ENCODE peak calls at places on chromosomes 1 and 21, in ten cellular contexts. One of them, this sample, is unnamed.

GRCh38 chr1:100955322-100955721 is 59.4 kb downstream of the SLC30A7 start:
- DNase-seq in HT1080: peak; percentile 70
- DNase-seq in pancreas: no peak
- DNase-seq in GM18507: no peak
- DNase-seq in posterior cingulate gyrus: no peak
- DNase-seq in islet precursor cell: no peak
- DNase-seq in midbrain: no peak
- DNase-seq in T-helper 2 cell: no peak
- DNase-seq in NCI-H526: no peak
- DNase-seq in heart left ventricle: no peak
- DNase-seq in this sample: no peak

GRCh38 chr1:57800341-57800740 is 376.5 kb upstream of the DAB1 start:
- DNase-seq in HT1080: no peak
- DNase-seq in pancreas: no peak
- DNase-seq in GM18507: no peak
- DNase-seq in posterior cingulate gyrus: no peak
- DNase-seq in islet precursor cell: no peak
- DNase-seq in midbrain: no peak
- DNase-seq in T-helper 2 cell: no peak
- DNase-seq in NCI-H526: no peak
- DNase-seq in heart left ventricle: no peak
- DNase-seq in this sample: no peak

GRCh38 chr1:10754571-10755329 is 41.7 kb downstream of the CASZ1 start:
- DNase-seq in HT1080: no peak
- DNase-seq in pancreas: no peak
- DNase-seq in GM18507: no peak
- DNase-seq in posterior cingulate gyrus: no peak
- DNase-seq in islet precursor cell: no peak
- DNase-seq in midbrain: no peak
- DNase-seq in T-helper 2 cell: no peak
- DNase-seq in NCI-H526: no peak
- DNase-seq in heart left ventricle: no peak
- DNase-seq in this sample: no peak

GRCh38 chr1:226870323-226871046 is at the start of gene PSEN2:
- DNase-seq in HT1080: peak; percentile 45
- DNase-seq in pancreas: peak; percentile 85
- DNase-seq in GM18507: peak; percentile 70
- DNase-seq in posterior cingulate gyrus: peak; percentile 63
- DNase-seq in islet precursor cell: peak; percentile 85
- DNase-seq in midbrain: peak; percentile 61
- DNase-seq in T-helper 2 cell: no peak
- DNase-seq in NCI-H526: peak; percentile 70
- DNase-seq in heart left ventricle: peak; percentile 84
- DNase-seq in this sample: no peak

GRCh38 chr1:168287237-168287664 is 6.6 kb downstream of the TBX19 start:
- DNase-seq in HT1080: peak; percentile 80
- DNase-seq in pancreas: no peak
- DNase-seq in GM18507: no peak
- DNase-seq in posterior cingulate gyrus: no peak
- DNase-seq in islet precursor cell: no peak
- DNase-seq in midbrain: no peak
- DNase-seq in T-helper 2 cell: no peak
- DNase-seq in NCI-H526: no peak
- DNase-seq in heart left ventricle: no peak
- DNase-seq in this sample: no peak

GRCh38 chr1:17148950-17149608 is 29.8 kb upstream of the PADI2 start:
- DNase-seq in HT1080: no peak
- DNase-seq in pancreas: no peak
- DNase-seq in GM18507: no peak
- DNase-seq in posterior cingulate gyrus: no peak
- DNase-seq in islet precursor cell: no peak
- DNase-seq in midbrain: no peak
- DNase-seq in T-helper 2 cell: no peak
- DNase-seq in NCI-H526: no peak
- DNase-seq in heart left ventricle: no peak
- DNase-seq in this sample: no peak

GRCh38 chr21:36104306-36105300 is 30.3 kb upstream of the CBR3 start:
- DNase-seq in HT1080: peak; percentile 42
- DNase-seq in pancreas: peak; percentile 35
- DNase-seq in GM18507: no peak
- DNase-seq in posterior cingulate gyrus: peak; percentile 73
- DNase-seq in islet precursor cell: peak; percentile 50
- DNase-seq in midbrain: peak; percentile 82
- DNase-seq in T-helper 2 cell: peak; percentile 20
- DNase-seq in NCI-H526: no peak
- DNase-seq in heart left ventricle: peak; percentile 68
- DNase-seq in this sample: no peak

GRCh38 chr1:115266729-115267421 is 71.2 kb downstream of the NGF start:
- DNase-seq in HT1080: no peak
- DNase-seq in pancreas: no peak
- DNase-seq in GM18507: no peak
- DNase-seq in posterior cingulate gyrus: no peak
- DNase-seq in islet precursor cell: no peak
- DNase-seq in midbrain: no peak
- DNase-seq in T-helper 2 cell: no peak
- DNase-seq in NCI-H526: no peak
- DNase-seq in heart left ventricle: peak; percentile 75
- DNase-seq in this sample: no peak

GRCh38 chr1:92481598-92482403 is 4.9 kb downstream of the GFI1 start:
- DNase-seq in HT1080: no peak
- DNase-seq in pancreas: no peak
- DNase-seq in GM18507: no peak
- DNase-seq in posterior cingulate gyrus: no peak
- DNase-seq in islet precursor cell: peak; percentile 57
- DNase-seq in midbrain: no peak
- DNase-seq in T-helper 2 cell: no peak
- DNase-seq in NCI-H526: peak; percentile 27
- DNase-seq in heart left ventricle: no peak
- DNase-seq in this sample: no peak

GRCh38 chr1:198373376-198373775 is 167.1 kb downstream of the ATP6V1G3 start:
- DNase-seq in HT1080: no peak
- DNase-seq in pancreas: no peak
- DNase-seq in GM18507: no peak
- DNase-seq in posterior cingulate gyrus: no peak
- DNase-seq in islet precursor cell: no peak
- DNase-seq in midbrain: no peak
- DNase-seq in T-helper 2 cell: no peak
- DNase-seq in NCI-H526: no peak
- DNase-seq in heart left ventricle: no peak
- DNase-seq in this sample: no peak

GRCh38 chr1:172832332-172832731 is 173.4 kb downstream of the FASLG start:
- DNase-seq in HT1080: no peak
- DNase-seq in pancreas: no peak
- DNase-seq in GM18507: no peak
- DNase-seq in posterior cingulate gyrus: no peak
- DNase-seq in islet precursor cell: no peak
- DNase-seq in midbrain: no peak
- DNase-seq in T-helper 2 cell: no peak
- DNase-seq in NCI-H526: no peak
- DNase-seq in heart left ventricle: no peak
- DNase-seq in this sample: no peak

GRCh38 chr1:219337588-219337987 is 163.9 kb downstream of the LYPLAL1 start:
- DNase-seq in HT1080: no peak
- DNase-seq in pancreas: no peak
- DNase-seq in GM18507: no peak
- DNase-seq in posterior cingulate gyrus: no peak
- DNase-seq in islet precursor cell: no peak
- DNase-seq in midbrain: no peak
- DNase-seq in T-helper 2 cell: no peak
- DNase-seq in NCI-H526: no peak
- DNase-seq in heart left ventricle: no peak
- DNase-seq in this sample: no peak